ENCODE peak calls at places on chromosomes 13 and 19, in ten cellular contexts. F is BJ, Z is lower leg skin, Q is cardiac muscle cell, T is ascending aorta, R is psoas muscle, I is AG04450, B is choroid plexus epithelial cell, O is uterus, K is AG10803. H is an unnamed sample.

GRCh38 chr13:50358221-50358620 is 343.0 kb downstream of the KCNRG start:
- DNase-seq in R (no peak), F (no peak), I (no peak), T (no peak), Z (no peak), B (peak; percentile 21), O (peak; percentile 28), K (no peak), Q (no peak), H (no peak)

GRCh38 chr19:43774103-43774939 is 6.5 kb downstream of the KCNN4 start:
- DNase-seq in F (no peak), I (no peak), Q (peak; percentile 69), Z (no peak), K (peak; percentile 66), B (peak; percentile 74), T (no peak), O (peak; percentile 45), R (peak; percentile 79), H (peak; percentile 56)

GRCh38 chr19:7833225-7834156 is 3.5 kb downstream of the EVI5L start:
- DNase-seq in R (no peak), F (no peak), K (peak; percentile 77), Q (peak; percentile 79), O (no peak), Z (peak; percentile 94), I (no peak), T (no peak), B (peak; percentile 35), H (peak; percentile 89)

GRCh38 chr19:47124937-47125668 is 5.5 kb upstream of the SAE1 start:
- DNase-seq in F (no peak), R (no peak), T (no peak), Q (peak; percentile 82), K (peak; percentile 76), O (no peak), B (peak; percentile 86), Z (no peak), I (no peak), H (peak; percentile 83)

GRCh38 chr19:39401549-39402416 is 4.9 kb upstream of the ZFP36 start:
- DNase-seq in K (peak; percentile 61), O (peak; percentile 59), F (no peak), I (no peak), B (peak; percentile 83), Q (peak; percentile 66), T (peak; percentile 78), Z (peak; percentile 91), R (peak; percentile 76), H (peak; percentile 95)

GRCh38 chr19:37936166-37936565 is 29.2 kb downstream of the SIPA1L3 start:
- DNase-seq in B (no peak), O (no peak), R (no peak), Q (no peak), Z (no peak), F (no peak), K (no peak), T (no peak), I (no peak), H (no peak)

GRCh38 chr13:106373989-106374572 is 161.4 kb downstream of the EFNB2 start:
- DNase-seq in R (no peak), B (peak; percentile 89), K (peak; percentile 86), T (no peak), I (no peak), Z (no peak), F (no peak), Q (peak; percentile 84), O (peak; percentile 37), H (peak; percentile 90)

GRCh38 chr13:30690282-30691188 is 44.8 kb upstream of the ALOX5AP start:
- DNase-seq in I (peak; percentile 99), T (peak; percentile 56), F (peak; percentile 83), B (peak; percentile 99), Q (peak; percentile 98), Z (peak; percentile 93), O (peak; percentile 83), K (peak; percentile 97), R (peak; percentile 85), H (peak; percentile 98)

GRCh38 chr13:58884353-58884752 is 1252.8 kb downstream of the PCDH17 start:
- DNase-seq in I (no peak), T (no peak), F (no peak), Q (no peak), R (no peak), K (no peak), O (no peak), Z (no peak), B (no peak), H (no peak)

GRCh38 chr19:12194827-12195500 is 32.1 kb downstream of the ZNF136 start:
- DNase-seq in T (peak; percentile 21), Q (peak; percentile 85), F (no peak), O (peak; percentile 81), K (peak; percentile 26), B (peak; percentile 79), R (peak; percentile 74), Z (peak; percentile 93), I (peak; percentile 8), H (peak; percentile 52)

DNA sequence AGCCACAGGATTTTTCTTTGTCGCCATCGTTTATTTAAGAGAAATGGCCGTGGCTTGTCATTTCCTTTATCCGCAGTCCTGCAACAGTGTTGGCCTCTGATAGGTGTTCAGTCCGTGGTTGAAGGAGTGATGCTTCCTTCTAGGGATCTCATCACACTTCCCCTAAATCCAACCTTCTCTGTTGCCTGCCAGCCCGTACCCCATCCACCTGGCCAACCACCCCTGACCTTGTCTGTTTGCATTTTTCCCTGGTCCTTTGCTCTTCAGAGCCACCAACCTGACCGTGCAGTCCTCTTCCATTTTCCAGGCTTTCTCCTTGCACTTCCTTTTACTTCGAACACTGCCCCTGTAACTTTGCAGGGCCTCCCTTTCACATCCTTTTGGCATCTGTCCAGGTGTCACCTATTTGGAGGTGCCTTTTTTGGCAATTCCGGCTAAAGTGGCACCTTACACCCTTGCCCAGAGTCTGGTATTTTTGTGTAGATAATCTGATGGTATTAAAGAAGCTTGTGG is 684 bp downstream of the ZNF460 start:
- DNase-seq in I (no peak), R (no peak), Q (no peak), T (no peak), Z (no peak), B (peak; percentile 14), F (no peak), O (no peak), K (no peak), H (peak; percentile 7)
- H3K4me3 ChIP-seq in I (peak overlapping the region; percentile 96), R (peak overlapping the region; percentile 86), Q (peak overlapping the region; percentile 98), T (peak overlapping the region; percentile 93), Z (peak overlapping the region; percentile 91), B (peak overlapping the region; percentile 92), F (peak overlapping the region; percentile 84), O (peak overlapping the region; percentile 100), K (peak overlapping the region; percentile 96), H (peak overlapping the region; percentile 64)

DNA sequence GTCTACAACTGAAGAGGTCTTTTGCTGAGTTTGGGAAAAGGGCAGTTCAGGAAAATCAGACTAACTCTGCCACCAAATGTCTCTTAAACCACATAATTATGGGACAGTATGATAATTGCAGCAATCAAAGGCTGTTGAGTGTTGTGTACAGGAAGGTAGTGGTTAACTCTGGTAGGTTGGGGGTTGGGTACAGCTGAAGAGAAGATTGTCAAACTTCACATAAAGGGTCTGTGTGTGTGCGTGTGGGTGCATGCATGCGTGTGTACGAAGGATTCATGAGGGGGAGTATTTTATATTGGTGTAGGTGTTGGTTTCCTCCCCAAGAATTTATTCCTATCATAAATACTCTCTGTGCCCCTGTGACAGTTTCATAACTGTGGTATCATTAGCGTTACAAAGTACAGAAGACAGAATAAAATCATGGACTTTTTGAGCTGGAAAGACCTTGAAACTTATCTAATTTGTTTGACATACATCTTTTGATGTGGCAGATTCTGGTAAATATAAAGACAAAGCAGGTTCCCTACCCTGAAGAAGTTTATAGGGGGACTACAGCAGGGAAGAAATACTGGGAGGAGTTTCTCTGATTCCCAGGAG is 94.1 kb downstream of the PCCA start:
- DNase-seq in F (no peak), R (no peak), Q (no peak), Z (no peak), I (no peak), T (no peak), B (no peak), K (no peak), O (no peak), H (no peak)
- TF ChIP-seq CTCF in F (no peak), R (no peak), Q (no peak), Z (no peak), I (no peak), T (no peak), B (no peak), K (no peak), O (no peak), H (no peak)

DNA sequence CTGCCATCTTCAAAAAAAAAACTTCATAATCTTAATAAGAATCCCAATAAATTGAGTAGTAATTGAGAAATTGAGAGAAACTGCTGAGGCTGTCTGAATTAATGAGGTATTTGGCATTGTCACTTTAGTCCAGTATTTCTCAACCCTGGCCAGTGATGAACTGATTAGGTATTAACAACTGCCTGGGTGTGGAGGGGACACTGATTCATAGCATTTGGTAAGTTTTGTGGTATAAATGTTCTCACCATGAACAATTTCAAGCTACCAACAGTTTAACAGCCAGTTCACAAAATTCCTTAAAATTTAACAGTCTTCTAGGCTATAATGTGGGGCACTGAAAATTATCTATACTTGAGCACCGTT is 18.3 kb downstream of the GPC6 start:
- DNase-seq in R (no peak), K (peak; percentile 81), O (no peak), F (no peak), I (no peak), T (no peak), Z (no peak), B (peak; percentile 47), Q (peak; percentile 61), H (peak; percentile 74)
- H3K4me3 ChIP-seq in R (peak overlapping the region; percentile 39), K (peak overlapping the region; percentile 64), O (no peak overlapping the region), F (peak overlapping the region; percentile 31), I (peak overlapping the region; percentile 48), T (peak overlapping the region; percentile 58), Z (no peak overlapping the region), B (peak overlapping the region; percentile 48), Q (no peak overlapping the region), H (no peak overlapping the region)

DNA sequence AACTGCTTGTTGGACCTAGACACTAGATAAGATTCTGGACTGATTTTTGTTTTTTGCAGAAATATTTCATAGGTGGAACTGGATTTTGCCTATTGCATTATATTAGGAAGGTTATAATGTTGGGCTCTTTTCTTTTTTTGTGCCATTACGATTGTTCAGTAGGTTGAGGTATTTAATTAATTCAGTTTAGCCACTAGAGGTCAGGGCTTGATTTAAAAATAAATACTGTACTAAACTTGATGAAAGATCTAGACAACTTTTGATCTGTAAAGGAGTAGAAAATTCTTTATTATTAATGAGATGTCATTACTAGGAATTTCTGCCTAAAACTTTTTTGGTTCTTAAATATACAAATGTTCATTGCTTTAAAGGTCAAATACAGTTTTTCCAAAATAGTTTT is 15.2 kb upstream of the SUPT20H start:
- DNase-seq in B (peak; percentile 67), O (no peak), F (peak; percentile 8), R (no peak), Q (peak; percentile 65), I (no peak), Z (no peak), T (no peak), K (peak; percentile 59), H (peak; percentile 55)
- TF ChIP-seq CTCF in B (peak; percentile 40), O (peak; percentile 43), F (peak; percentile 32), R (peak; percentile 46), Q (peak; percentile 35), I (peak; percentile 42), Z (no peak), T (peak; percentile 47), K (peak; percentile 53), H (peak; percentile 37)

H was measured in fibroblast of mammary gland.